ENCODE peak calls at places on chromosomes 6 and 20, in nine cellular contexts. G is GM23248, L is esophagus muscularis mucosa, C is ovary, X is left ventricle myocardium inferior, W is thyroid gland, K is suprapubic skin, Q is cardiac muscle cell, J is aorta. M is an unnamed sample.

GRCh38 chr20:5197847-5198650 is 71.2 kb downstream of the CDS2 start:
- DNase-seq in L (no peak), K (no peak), G (no peak), Q (no peak), C (no peak), X (no peak), W (no peak), J (no peak), M (peak; percentile 34)

GRCh38 chr6:145752638-145753037 is 17.3 kb upstream of the EPM2A start:
- DNase-seq in G (no peak), C (no peak), X (no peak), J (no peak), K (no peak), Q (no peak), L (no peak), W (no peak), M (no peak)

GRCh38 chr6:148758492-148758891 is 11.7 kb downstream of the UST start:
- DNase-seq in L (no peak), C (no peak), G (no peak), J (peak; percentile 61), K (no peak), X (no peak), W (no peak), Q (peak; percentile 23), M (no peak)

GRCh38 chr6:40962241-40962640 is 76.8 kb downstream of the UNC5CL start:
- DNase-seq in W (no peak), G (peak; percentile 95), Q (peak; percentile 72), C (no peak), J (no peak), L (peak; percentile 70), K (no peak), X (no peak), M (no peak)

GRCh38 chr6:149938571-149939462 is 3.0 kb upstream of the ULBP2 start:
- DNase-seq in W (peak; percentile 25), C (no peak), X (no peak), K (peak; percentile 77), L (no peak), Q (no peak), G (peak; percentile 60), J (peak; percentile 57), M (no peak)

GRCh38 chr6:30200551-30201281 is 12.5 kb downstream of the TRIM26 start:
- DNase-seq in C (no peak), G (no peak), X (no peak), L (no peak), J (no peak), K (no peak), W (no peak), Q (no peak), M (no peak)

GRCh38 chr6:13429406-13429753 is 58.0 kb downstream of the GFOD1 start:
- DNase-seq in J (no peak), G (no peak), W (no peak), K (no peak), C (no peak), X (no peak), L (no peak), Q (no peak), M (no peak)

GRCh38 chr6:53359843-53360834 is 11.4 kb upstream of the ELOVL5 start:
- DNase-seq in X (no peak), W (peak; percentile 14), C (no peak), Q (peak; percentile 42), K (no peak), J (no peak), G (peak; percentile 63), L (no peak), M (peak; percentile 53)

GRCh38 chr20:18103497-18103896 is 34.2 kb upstream of the KAT14 start:
- DNase-seq in K (no peak), C (no peak), X (no peak), L (no peak), J (no peak), Q (no peak), G (no peak), W (no peak), M (no peak)

GRCh38 chr6:69961251-69961650 is 94.9 kb downstream of the COL19A1 start:
- DNase-seq in K (no peak), Q (no peak), J (no peak), X (no peak), G (no peak), C (no peak), W (no peak), L (no peak), M (no peak)

GRCh38 chr6:165245716-165246115 is 63.7 kb downstream of the C6orf118 start:
- DNase-seq in X (no peak), C (no peak), G (peak; percentile 47), J (no peak), Q (peak; percentile 19), W (no peak), L (no peak), K (no peak), M (no peak)

GRCh38 chr20:63441777-63442493 is 30.5 kb downstream of the KCNQ2 start:
- DNase-seq in K (no peak), C (no peak), L (no peak), X (peak; percentile 69), G (peak; percentile 66), J (no peak), W (peak; percentile 29), Q (peak; percentile 49), M (peak; percentile 74)

GRCh38 chr20:32457476-32457986 is 99.4 kb downstream of the ASXL1 start:
- DNase-seq in L (no peak), K (no peak), X (peak; percentile 62), J (peak; percentile 76), G (peak; percentile 87), C (peak; percentile 70), W (peak; percentile 91), Q (peak; percentile 75), M (peak; percentile 85)

GRCh38 chr6:13417954-13418353 is 69.4 kb downstream of the GFOD1 start:
- DNase-seq in L (no peak), W (no peak), Q (no peak), G (no peak), X (no peak), K (no peak), C (no peak), J (no peak), M (no peak)

GRCh38 chr6:20274115-20274514 is 61.8 kb upstream of the MBOAT1 start:
- DNase-seq in J (no peak), K (no peak), L (no peak), G (no peak), X (no peak), C (no peak), Q (no peak), W (no peak), M (no peak)

GRCh38 chr6:41425511-41425910 is 90.1 kb downstream of the NCR2 start:
- DNase-seq in L (no peak), K (no peak), W (no peak), G (no peak), J (no peak), Q (no peak), C (no peak), X (no peak), M (no peak)

GRCh38 chr6:73548458-73549446 is 27.9 kb upstream of the EEF1A1 start:
- DNase-seq in Q (no peak), K (no peak), C (no peak), L (no peak), X (no peak), G (peak; percentile 26), J (no peak), W (no peak), M (no peak)

GRCh38 chr6:159654483-159655098 is 38.5 kb downstream of the SOD2 start:
- DNase-seq in C (no peak), G (peak; percentile 79), J (no peak), X (no peak), L (no peak), K (no peak), W (no peak), Q (peak; percentile 84), M (no peak)

GRCh38 chr20:45368221-45368980 is 5.4 kb downstream of the SYS1 start:
- DNase-seq in K (no peak), C (no peak), Q (no peak), L (no peak), J (no peak), X (no peak), G (no peak), W (no peak), M (no peak)

GRCh38 chr6:36983538-36983937 is 2.5 kb downstream of the MTCH1 start:
- DNase-seq in J (no peak), L (no peak), G (no peak), Q (no peak), W (no peak), X (no peak), K (no peak), C (no peak), M (no peak)
- H3K27ac ChIP-seq in J (no peak overlapping the region), L (peak overlapping the region; percentile 98), G (peak overlapping the region; percentile 15), Q (no peak overlapping the region), W (peak overlapping the region; percentile 95), X (peak overlapping the region; percentile 85), K (no peak overlapping the region), C (no peak overlapping the region), M (peak overlapping the region; percentile 92)

DNA sequence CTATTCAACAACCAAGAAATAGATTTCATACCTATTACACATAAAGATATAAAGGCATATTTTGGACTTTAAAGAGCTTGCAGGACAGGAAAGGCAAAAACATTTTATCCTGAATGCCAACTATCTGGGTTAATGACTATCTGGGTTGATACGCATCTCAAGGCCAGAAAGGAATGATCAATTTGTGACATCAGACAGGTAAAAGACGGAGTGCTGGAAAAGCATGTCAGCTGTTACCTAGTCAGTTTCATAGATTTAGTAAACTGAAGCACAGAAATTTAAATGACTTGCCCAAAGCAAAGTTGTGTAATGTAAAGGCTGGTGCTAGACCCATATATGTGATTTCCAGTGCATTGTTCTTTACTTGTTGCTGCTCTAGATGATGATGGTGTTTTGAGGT is 36.8 kb downstream of the HDAC2 start:
- DNase-seq in C (no peak), K (no peak), J (no peak), W (no peak), X (no peak), G (no peak), L (no peak), Q (no peak), M (no peak)
- H3K9me3 ChIP-seq in C (no peaks in the 10 kb centered on the region), K (no peaks in the 10 kb centered on the region), J (peaks cover 2% of the 10 kb centered on the region), W (no peaks in the 10 kb centered on the region), X (peaks cover 20% of the 10 kb centered on the region), G (no peaks in the 10 kb centered on the region), L (peaks cover 4% of the 10 kb centered on the region), Q (no peaks in the 10 kb centered on the region), M (no peaks in the 10 kb centered on the region)

DNA sequence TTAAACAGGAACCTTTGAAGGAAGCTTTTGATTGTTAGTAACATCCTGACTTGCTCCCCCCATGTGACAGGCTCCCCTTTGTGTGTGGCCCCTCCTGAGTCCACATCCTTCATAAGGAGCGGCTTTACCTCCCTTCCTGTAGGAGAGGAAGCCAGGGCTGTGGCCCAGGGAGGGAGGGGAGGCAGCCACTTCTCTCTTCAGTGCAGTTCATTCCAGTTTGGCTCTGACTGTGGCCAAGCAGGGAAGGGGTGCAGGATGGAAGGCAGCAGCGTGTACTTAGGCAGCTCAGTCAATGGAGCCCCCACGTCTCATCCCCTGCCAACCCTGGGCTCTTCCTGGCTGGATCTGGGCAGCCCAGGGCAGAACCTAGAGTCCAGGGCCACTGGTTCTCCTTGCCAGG is 295.2 kb downstream of the QKI start:
- DNase-seq in W (no peak), G (no peak), K (no peak), Q (no peak), L (no peak), C (no peak), X (peak; percentile 47), J (no peak), M (no peak)
- H3K4me1 ChIP-seq in W (peaks cover 24% of the 10 kb centered on the region), G (peaks cover 8% of the 10 kb centered on the region), K (peaks cover 58% of the 10 kb centered on the region), Q (peaks cover 34% of the 10 kb centered on the region), L (peaks cover 59% of the 10 kb centered on the region), C (peaks cover 2% of the 10 kb centered on the region), X (peaks cover 65% of the 10 kb centered on the region), J (peaks cover 2% of the 10 kb centered on the region), M (peaks cover 29% of the 10 kb centered on the region)

DNA sequence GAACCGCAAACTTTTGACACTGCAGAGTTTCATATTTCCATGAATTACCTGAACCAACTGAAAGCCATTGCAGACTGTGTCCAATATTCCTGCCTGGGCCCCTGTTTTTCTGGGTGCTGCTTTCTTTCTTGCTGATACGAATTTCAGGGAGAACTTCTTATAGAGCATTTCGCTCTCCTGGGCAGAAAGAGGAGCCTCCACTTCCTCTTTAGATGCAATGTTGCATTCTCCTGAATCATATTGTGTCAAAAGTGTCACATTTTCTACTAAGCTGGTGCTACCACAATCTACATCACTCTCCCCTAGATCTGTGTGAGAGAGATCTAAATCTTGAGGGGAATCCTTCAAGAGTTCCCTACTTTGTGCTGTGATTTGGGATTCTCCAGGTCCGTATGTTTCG is 102.5 kb downstream of the DST start:
- DNase-seq in G (no peak), L (no peak), J (no peak), X (no peak), Q (no peak), C (no peak), W (no peak), K (no peak), M (no peak)
- H3K27ac ChIP-seq in G (peak overlapping the region; percentile 81), L (peak overlapping the region; percentile 94), J (no peak overlapping the region), X (peak overlapping the region; percentile 97), Q (no peak overlapping the region), C (peak overlapping the region; percentile 76), W (peak overlapping the region; percentile 98), K (peak overlapping the region; percentile 96), M (peak overlapping the region; percentile 90)